ENCODE peak calls at places on chromosomes 11 and 22, in nine cellular contexts. X is heart right ventricle; T is cerebellar nuclear complex; C is cardiac muscle cell; V is effector CD8-positive, alpha-beta T cell; M is stimulated activated naive CD8-positive, alpha-beta T cell treated with anti-CD3 and anti-CD28 coated beads, Interleukin-15, Interleukin-2, amounts not matched to agents 100 U/mL and 50 U/mL, for 24 hours; N is dorsolateral prefrontal cortex; R is hypothalamus; S is naive thymus-derived CD4-positive, alpha-beta T cell. G is an unnamed sample.

GRCh38 chr11:18634140-18635032 is at the start of gene SPTY2D1:
- DNase-seq in N (peak), V (peak), R (peak), M (peak), X (peak), T (peak), S (peak), C (peak), G (peak)

GRCh38 chr11:36292311-36292722 is 3.1 kb upstream of the COMMD9 start:
- DNase-seq in M (no peak), R (no peak), N (no peak), S (no peak), C (peak), T (no peak), V (no peak), X (no peak), G (no peak)

GRCh38 chr11:2767751-2768150 is 68.0 kb upstream of the KCNQ1OT1 start:
- DNase-seq in N (no peak), C (no peak), V (no peak), X (peak), T (no peak), M (no peak), R (no peak), S (no peak), G (peak)

GRCh38 chr11:70521475-70522260 is 123.3 kb downstream of the CTTN start:
- DNase-seq in T (no peak), V (no peak), X (no peak), N (peak), R (peak), M (no peak), C (no peak), S (no peak), G (no peak)

GRCh38 chr22:43774318-43774717 is 37.8 kb downstream of the EFCAB6 start:
- DNase-seq in V (no peak), X (no peak), S (no peak), C (no peak), T (no peak), M (no peak), N (no peak), R (no peak), G (no peak)

GRCh38 chr11:70503201-70503877 is 105.0 kb downstream of the CTTN start:
- DNase-seq in R (no peak), M (no peak), S (no peak), V (no peak), C (no peak), T (no peak), N (no peak), X (no peak), G (no peak)

GRCh38 chr11:125268611-125269010 is 104.1 kb downstream of the PKNOX2 start:
- DNase-seq in T (no peak), S (no peak), N (no peak), R (no peak), M (no peak), V (no peak), C (no peak), X (no peak), G (no peak)

GRCh38 chr11:79393362-79394043 is 47.3 kb downstream of the TENM4 start:
- DNase-seq in M (no peak), V (no peak), S (no peak), R (no peak), T (no peak), X (no peak), C (no peak), N (no peak), G (no peak)

GRCh38 chr11:69463181-69463891 is 18.1 kb upstream of the LINC01488 start:
- DNase-seq in M (no peak), V (no peak), R (no peak), T (no peak), X (peak), S (no peak), C (peak), N (peak), G (no peak)

GRCh38 chr11:16945671-16946469 is 68.3 kb downstream of the PLEKHA7 start:
- DNase-seq in V (no peak), S (no peak), R (peak), X (peak), C (peak), T (no peak), M (peak), N (peak), G (no peak)

G was measured in T-helper 17 cell.